ENCODE peak calls at places on chromosomes 1 and 21, in seven cellular contexts. E is heart left ventricle; L is lung; Y is RWPE1; U is CD4-positive, alpha-beta T cell; C is upper lobe of right lung; K is bronchial epithelial cell. F is an unnamed sample.

GRCh38 chr1:26119892-26120608 is 8.4 kb downstream of the PDIK1L start:
- DNase-seq in E (no peak), L (no peak), Y (no peak), U (no peak), C (no peak), K (no peak), F (no peak)

GRCh38 chr1:228163776-228164534 is 1.6 kb upstream of the IBA57 start:
- DNase-seq in E (peak; percentile 61), L (no peak), Y (no peak), U (no peak), C (no peak), K (no peak), F (no peak)

GRCh38 chr1:12486401-12487005 is 131.5 kb downstream of the DHRS3 start:
- DNase-seq in E (peak; percentile 66), L (peak; percentile 87), Y (no peak), U (no peak), C (peak; percentile 84), K (no peak), F (no peak)

GRCh38 chr1:221897312-221897711 is 155.4 kb upstream of the DUSP10 start:
- DNase-seq in E (no peak), L (no peak), Y (no peak), U (no peak), C (no peak), K (peak; percentile 30), F (no peak)

GRCh38 chr21:45950740-45951515 is 30.6 kb upstream of the COL6A1 start:
- DNase-seq in E (no peak), L (no peak), Y (peak; percentile 45), U (no peak), C (no peak), K (no peak), F (no peak)

GRCh38 chr1:228287541-228288425 is 79.9 kb downstream of the OBSCN start:
- DNase-seq in E (peak; percentile 54), L (no peak), Y (no peak), U (no peak), C (peak; percentile 57), K (no peak), F (peak; percentile 16)

GRCh38 chr1:229344139-229344538 is 1.3 kb upstream of the CCSAP start:
- DNase-seq in E (no peak), L (no peak), Y (peak; percentile 19), U (no peak), C (no peak), K (no peak), F (no peak)

GRCh38 chr1:94852758-94853157 is 32.6 kb downstream of the SLC44A3 start:
- DNase-seq in E (no peak), L (no peak), Y (no peak), U (no peak), C (no peak), K (no peak), F (no peak)

GRCh38 chr21:44434568-44434925 is 20.8 kb upstream of the LRRC3 start:
- DNase-seq in E (peak; percentile 16), L (no peak), Y (no peak), U (no peak), C (no peak), K (no peak), F (no peak)

GRCh38 chr1:102872097-102872496 is 236.2 kb downstream of the COL11A1 start:
- DNase-seq in E (no peak), L (no peak), Y (no peak), U (no peak), C (no peak), K (no peak), F (no peak)

GRCh38 chr1:173426057-173426456 is 51.1 kb upstream of the PRDX6 start:
- DNase-seq in E (no peak), L (no peak), Y (no peak), U (no peak), C (no peak), K (peak; percentile 52), F (no peak)

GRCh38 chr1:7784492-7785071 is 491 bp downstream of the PER3 start:
- DNase-seq in E (peak; percentile 72), L (peak; percentile 38), Y (no peak), U (peak; percentile 14), C (no peak), K (no peak), F (no peak)

GRCh38 chr1:171188388-171189266 is 3.5 kb downstream of the FMO2 start:
- DNase-seq in E (no peak), L (peak; percentile 63), Y (peak; percentile 27), U (peak; percentile 8), C (no peak), K (peak; percentile 64), F (no peak)

DNA sequence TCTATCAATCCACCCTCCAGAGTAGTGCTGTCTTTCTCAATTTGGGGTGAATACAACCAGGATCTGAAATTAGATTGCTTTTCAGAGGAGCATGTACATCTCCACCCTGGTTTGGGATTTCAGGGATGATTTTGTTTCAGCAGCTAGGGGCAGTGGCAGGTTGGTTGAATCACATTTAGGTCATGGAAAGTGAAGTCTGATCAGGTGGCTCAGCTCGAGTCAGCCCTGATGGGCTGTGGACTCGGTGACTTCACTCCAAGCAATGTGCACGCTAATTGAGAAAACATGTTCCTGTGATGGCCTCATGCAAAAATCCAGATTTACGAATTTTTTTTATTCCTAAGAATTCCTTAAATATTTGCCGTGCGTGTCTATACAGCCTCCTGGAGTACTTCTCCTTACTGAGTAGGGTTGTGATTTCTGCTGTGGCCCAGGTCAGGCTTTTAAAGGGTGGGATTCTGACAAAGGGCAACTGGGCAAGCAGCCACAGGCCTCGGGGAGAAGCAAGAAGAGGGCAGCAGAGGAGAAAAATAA is 7.5 kb downstream of the NGF start:
- DNase-seq in E (no peak), L (no peak), Y (no peak), U (no peak), C (no peak), K (peak; percentile 40), F (no peak)
- TF ChIP-seq CTCF in E (no peak), L (no peak), Y (no peak), U (no peak), C (no peak), K (peak; percentile 8), F (no peak)

GRCh38 chr1:219239518-219239917 is 65.8 kb downstream of the LYPLAL1 start:
- DNase-seq in E (no peak), L (no peak), Y (no peak), U (no peak), C (no peak), K (no peak), F (no peak)
- TF ChIP-seq CTCF in E (no peak), L (no peak), Y (no peak), U (no peak), C (no peak), K (no peak), F (no peak)

DNA sequence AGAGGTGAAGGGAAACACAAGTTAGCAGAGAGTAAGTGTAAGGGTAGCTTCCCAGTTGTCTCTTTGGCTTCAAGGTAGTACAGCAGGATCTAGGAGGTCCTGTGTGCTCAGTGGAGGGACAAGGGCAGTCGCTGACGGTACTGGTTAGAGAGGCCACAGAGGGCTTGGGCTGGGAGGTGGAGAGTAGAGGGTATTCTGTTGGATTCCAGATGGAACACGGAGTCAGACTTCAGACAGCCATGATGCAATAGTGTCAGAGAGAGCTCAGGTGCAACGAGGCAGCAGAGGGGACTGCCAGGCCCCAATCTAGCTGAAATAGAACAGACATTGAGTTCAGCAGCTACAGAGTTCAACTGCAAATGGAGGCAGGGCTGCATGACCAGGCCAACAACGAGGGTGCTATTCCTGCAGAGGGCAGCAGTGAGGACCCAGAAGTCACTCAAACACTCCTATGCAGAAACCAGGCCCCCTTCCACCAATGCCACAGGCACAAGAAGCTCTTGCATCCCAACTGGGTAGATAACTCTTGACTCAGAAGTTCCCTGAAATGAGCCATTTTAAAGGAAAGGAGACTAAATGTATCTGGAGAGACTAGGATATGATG is 325.0 kb upstream of the ESRRG start:
- DNase-seq in E (no peak), L (no peak), Y (no peak), U (no peak), C (no peak), K (no peak), F (no peak)
- TF ChIP-seq CTCF in E (no peak), L (no peak), Y (no peak), U (no peak), C (no peak), K (peak; percentile 52), F (no peak)

GRCh38 chr1:4115191-4115900 is 215.3 kb upstream of the C1orf174 start:
- DNase-seq in E (no peak), L (no peak), Y (no peak), U (no peak), C (peak; percentile 10), K (no peak), F (no peak)
- TF ChIP-seq CTCF in E (no peak), L (no peak), Y (no peak), U (no peak), C (no peak), K (no peak), F (no peak)

DNA sequence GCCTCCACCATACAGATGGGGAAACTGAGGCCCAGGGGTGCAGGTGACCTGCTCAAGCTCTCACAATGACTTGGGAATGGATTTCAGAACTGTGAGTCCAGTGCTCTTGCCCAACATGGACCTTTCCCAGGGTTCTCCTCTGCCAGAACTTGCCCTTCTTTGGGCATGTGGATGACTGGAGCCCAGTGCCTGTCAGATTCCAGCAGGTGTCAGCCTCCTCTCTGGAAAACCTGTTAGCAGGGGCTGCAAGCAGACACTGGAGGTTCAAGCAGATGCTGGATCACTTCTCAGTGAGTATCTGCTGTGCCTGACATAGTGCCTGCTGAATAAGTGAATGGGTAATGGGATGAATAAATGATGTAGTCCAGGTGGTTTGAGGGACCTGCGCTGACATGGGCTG is 314.2 kb upstream of the POU3F1 start:
- DNase-seq in E (no peak), L (no peak), Y (no peak), U (no peak), C (no peak), K (no peak), F (no peak)
- TF ChIP-seq CTCF in E (no peak), L (no peak), Y (no peak), U (no peak), C (no peak), K (no peak), F (no peak)

DNA sequence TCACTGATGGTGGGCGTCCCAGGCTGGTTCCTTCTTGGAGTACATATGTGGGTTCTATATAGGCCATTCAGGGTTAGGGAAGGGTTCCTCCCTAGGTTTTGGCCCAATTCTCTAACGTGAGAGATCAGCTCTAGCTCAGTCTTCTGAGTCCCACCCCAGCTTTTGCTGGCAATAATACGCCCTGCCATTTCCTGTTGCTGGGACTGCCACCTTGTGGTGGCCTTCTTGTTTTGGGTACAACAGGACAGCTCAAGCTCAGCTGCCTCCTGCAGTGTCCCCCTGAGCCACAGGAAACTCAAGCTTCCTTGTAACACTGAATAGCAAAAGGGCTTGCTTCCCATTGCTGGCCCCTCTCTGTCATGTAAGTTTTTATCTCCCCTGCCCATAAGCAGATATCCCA is 77.8 kb downstream of the BACH1 start:
- DNase-seq in E (peak; percentile 53), L (peak; percentile 31), Y (no peak), U (peak; percentile 38), C (peak; percentile 69), K (peak; percentile 17), F (no peak)
- TF ChIP-seq CTCF in E (no peak), L (peak; percentile 11), Y (no peak), U (peak; percentile 48), C (peak; percentile 44), K (peak; percentile 49), F (no peak)

DNA sequence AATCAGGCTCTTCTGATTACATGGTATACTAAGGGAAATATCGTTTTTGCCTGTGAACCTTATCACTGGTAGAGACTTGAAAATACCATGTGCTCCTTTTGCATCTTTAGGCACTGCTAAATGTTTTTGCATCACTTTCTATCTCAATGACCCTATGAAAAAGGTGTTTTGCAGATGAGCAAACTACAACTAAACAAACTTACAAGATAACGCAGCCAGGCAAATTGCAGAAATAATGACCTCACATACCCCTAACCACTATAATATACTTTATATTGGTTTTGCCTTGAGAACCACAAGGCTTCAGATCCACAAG is 18.8 kb downstream of the SFPQ start:
- DNase-seq in E (no peak), L (no peak), Y (no peak), U (no peak), C (no peak), K (no peak), F (no peak)
- TF ChIP-seq CTCF in E (no peak), L (no peak), Y (no peak), U (no peak), C (no peak), K (no peak), F (no peak)

F was measured in mesothelial cell of epicardium.